ENCODE peak calls at places on chromosome 5, in five cellular contexts. J, T, O, V and K are unnamed samples.

GRCh38 chr5:137186759-137187461 is 312.2 kb downstream of the SPOCK1 start:
- ATAC-seq in T (no peak), J (no peak), O (no peak), V (no peak), K (peak; percentile 85)

GRCh38 chr5:9851458-9851857 is 221.3 kb upstream of the TAS2R1 start:
- ATAC-seq in V (no peak), T (no peak), J (peak; percentile 44), O (peak; percentile 81), K (no peak)

GRCh38 chr5:139121120-139121519 is 77.0 kb downstream of the SIL1 start:
- ATAC-seq in T (no peak), J (no peak), V (no peak), O (no peak), K (no peak)

GRCh38 chr5:89722538-89722937 is 687.0 kb downstream of the CETN3 start:
- ATAC-seq in O (no peak), V (no peak), T (no peak), J (no peak), K (no peak)

GRCh38 chr5:133265720-133266575 is 214.1 kb downstream of the HSPA4 start:
- ATAC-seq in O (peak; percentile 74), J (no peak), T (peak; percentile 82), V (no peak), K (no peak)

GRCh38 chr5:93249651-93250289 is 331.2 kb downstream of the NR2F1-AS1 start:
- ATAC-seq in V (no peak), J (peak; percentile 75), O (no peak), T (no peak), K (no peak)

GRCh38 chr5:157486861-157487260 is 26.8 kb downstream of the NIPAL4 start:
- ATAC-seq in T (peak; percentile 55), V (no peak), O (peak; percentile 19), J (peak; percentile 30), K (no peak)

GRCh38 chr5:145855842-145856267 is 17.0 kb downstream of the GRXCR2 start:
- ATAC-seq in V (peak; percentile 12), J (no peak), O (peak; percentile 74), T (no peak), K (peak; percentile 17)

GRCh38 chr5:31639488-31640011 is 619 bp downstream of the PDZD2 start:
- ATAC-seq in T (no peak), O (peak; percentile 10), J (no peak), V (no peak), K (peak; percentile 1)

GRCh38 chr5:41457942-41458341 is 52.5 kb downstream of the PLCXD3 start:
- ATAC-seq in J (no peak), O (no peak), V (no peak), T (no peak), K (no peak)

GRCh38 chr5:71865665-71866320 is 146.7 kb downstream of the CARTPT start:
- ATAC-seq in O (no peak), T (no peak), V (no peak), J (no peak), K (peak; percentile 8)

GRCh38 chr5:135974019-135974600 is 19.3 kb upstream of the LECT2 start:
- ATAC-seq in T (no peak), V (no peak), J (no peak), O (peak; percentile 53), K (no peak)

GRCh38 chr5:96120120-96120519 is 158.5 kb upstream of the ELL2 start:
- ATAC-seq in T (no peak), V (no peak), J (no peak), O (no peak), K (no peak)

GRCh38 chr5:89071101-89071940 is 188.3 kb upstream of the MEF2C start:
- ATAC-seq in J (no peak), V (no peak), O (no peak), T (peak; percentile 92), K (no peak)

GRCh38 chr5:16492398-16493175 is 27.0 kb upstream of the ZNF622 start:
- ATAC-seq in J (no peak), V (peak; percentile 85), O (no peak), T (no peak), K (peak; percentile 77)

GRCh38 chr5:125668904-125669303 is 754.3 kb upstream of the GRAMD2B start:
- ATAC-seq in T (no peak), V (no peak), J (no peak), O (no peak), K (no peak)

GRCh38 chr5:138439537-138440225 is 824 bp downstream of the REEP2 start:
- ATAC-seq in J (peak; percentile 11), O (peak; percentile 62), V (peak; percentile 35), T (peak; percentile 29), K (peak; percentile 21)

GRCh38 chr5:160432188-160432587 is 10.5 kb downstream of the PTTG1 start:
- ATAC-seq in O (no peak), T (peak; percentile 23), J (peak; percentile 32), V (no peak), K (no peak)

GRCh38 chr5:135246605-135246922 is 152.5 kb downstream of the MACROH2A1 start:
- ATAC-seq in T (no peak), O (no peak), J (peak; percentile 74), V (peak; percentile 1), K (no peak)

GRCh38 chr5:75461679-75462078 is 49.8 kb downstream of the CERT1 start:
- ATAC-seq in J (no peak), T (peak; percentile 59), O (no peak), V (no peak), K (no peak)

GRCh38 chr5:137834498-137834897 is 33.2 kb upstream of the MYOT start:
- ATAC-seq in V (no peak), J (no peak), T (no peak), O (no peak), K (no peak)

GRCh38 chr5:127647361-127647958 is 1.4 kb upstream of the CTXN3 start:
- ATAC-seq in J (no peak), T (no peak), V (no peak), O (no peak), K (peak; percentile 54)

GRCh38 chr5:173475780-173476179 is 140.7 kb downstream of the BOD1 start:
- ATAC-seq in O (no peak), T (no peak), J (no peak), V (no peak), K (no peak)

GRCh38 chr5:172438304-172438652 is 16.0 kb downstream of the SH3PXD2B start:
- ATAC-seq in J (no peak), O (peak; percentile 43), T (no peak), V (no peak), K (peak; percentile 38)

GRCh38 chr5:19322716-19323485 is 665.1 kb downstream of the CDH18 start:
- ATAC-seq in V (no peak), J (no peak), T (peak; percentile 65), O (no peak), K (peak; percentile 48)

GRCh38 chr5:15646351-15646750 is 146.4 kb downstream of the FBXL7 start:
- ATAC-seq in J (no peak), V (no peak), O (no peak), T (no peak), K (no peak)

GRCh38 chr5:56422060-56422762 is 189.1 kb upstream of the ANKRD55 start:
- ATAC-seq in T (no peak), V (peak; percentile 93), O (no peak), J (peak; percentile 60), K (no peak)

GRCh38 chr5:84578226-84578625 is 193.5 kb upstream of the EDIL3 start:
- ATAC-seq in T (no peak), O (no peak), V (no peak), J (no peak), K (no peak)

GRCh38 chr5:138833726-138834480 is 41.2 kb downstream of the LRRTM2 start:
- ATAC-seq in T (no peak), O (no peak), J (no peak), V (no peak), K (no peak)

GRCh38 chr5:68441309-68441708 is 225.8 kb downstream of the PIK3R1 start:
- ATAC-seq in T (peak; percentile 77), J (no peak), O (no peak), V (no peak), K (no peak)

GRCh38 chr5:180330810-180331646 is 22.1 kb downstream of the GFPT2 start:
- ATAC-seq in T (no peak), O (no peak), J (peak; percentile 56), V (peak; percentile 62), K (peak; percentile 90)
- TF ChIP-seq POLR2AphosphoS5 in T (no peak), O (no peak), J (peak; percentile 28), V (peak; percentile 62), K (peak; percentile 82)

DNA sequence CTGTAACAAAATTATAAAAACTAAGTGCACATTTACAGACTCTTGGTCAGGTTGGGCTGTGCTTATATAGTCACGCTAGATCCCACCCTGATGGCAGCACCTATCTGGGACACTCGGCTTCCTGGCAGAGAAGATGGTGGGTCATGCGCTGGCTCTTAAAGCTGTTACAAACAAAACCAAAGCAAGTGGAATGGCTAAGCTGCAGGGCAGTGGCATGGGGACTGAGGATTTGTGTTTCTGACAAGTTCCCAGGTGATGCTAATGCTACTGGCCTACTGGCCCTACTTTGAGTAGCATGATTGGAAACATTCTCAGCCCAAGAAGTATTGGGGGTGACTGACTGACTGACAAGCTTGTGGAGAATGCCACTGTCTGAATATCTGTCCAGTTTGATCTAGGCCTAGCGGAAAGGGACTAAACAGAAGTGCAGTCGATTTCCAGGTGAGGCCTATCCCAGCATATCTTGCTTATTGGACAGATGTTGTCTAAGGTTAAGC is 8.3 kb downstream of the BTF3 start:
- ATAC-seq in J (peak; percentile 57), V (no peak), O (peak; percentile 63), T (peak; percentile 30), K (no peak)
- H3K27ac ChIP-seq in J (no peak overlapping the region), V (peak overlapping the region; percentile 34), O (no peak overlapping the region), T (no peak overlapping the region), K (no peak overlapping the region)

DNA sequence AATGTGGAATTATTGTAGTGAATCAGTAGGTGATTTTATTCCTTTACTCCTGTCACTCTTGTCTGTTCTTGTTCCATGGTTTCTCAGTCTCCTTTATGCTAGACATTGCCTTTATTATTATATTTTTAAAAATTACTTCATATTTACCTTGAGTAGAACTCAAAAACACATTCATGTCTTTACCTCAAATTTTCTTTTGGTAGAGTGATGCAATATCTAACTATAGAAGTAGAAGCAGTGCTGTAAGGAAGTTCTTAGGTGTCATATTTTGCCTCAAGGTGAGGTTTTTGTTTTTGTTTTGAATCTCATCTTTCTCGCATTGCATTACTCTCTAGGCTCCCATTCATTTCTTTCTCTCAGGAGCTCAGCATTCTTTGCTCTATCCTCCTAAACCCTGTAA is 12.2 kb downstream of the IPO11 start:
- ATAC-seq in J (no peak), O (no peak), V (no peak), T (no peak), K (no peak)
- TF ChIP-seq POLR2A in J (no peak), O (no peak), V (no peak), T (no peak), K (no peak)

GRCh38 chr5:1471240-1471853 is 26.1 kb upstream of the SLC6A3 start:
- ATAC-seq in J (no peak), T (no peak), O (peak; percentile 16), V (no peak), K (no peak)

GRCh38 chr5:1472964-1473628 is 27.9 kb upstream of the SLC6A3 start:
- ATAC-seq in O (no peak), J (no peak), V (no peak), T (no peak), K (no peak)

GRCh38 chr5:1468629-1469527 is 23.6 kb upstream of the SLC6A3 start:
- ATAC-seq in J (peak; percentile 26), T (no peak), O (peak; percentile 6), V (no peak), K (no peak)

GRCh38 chr5:1471997-1472963 is 27.0 kb upstream of the SLC6A3 start:
- ATAC-seq in T (no peak), O (no peak), J (no peak), V (no peak), K (no peak)

DNA sequence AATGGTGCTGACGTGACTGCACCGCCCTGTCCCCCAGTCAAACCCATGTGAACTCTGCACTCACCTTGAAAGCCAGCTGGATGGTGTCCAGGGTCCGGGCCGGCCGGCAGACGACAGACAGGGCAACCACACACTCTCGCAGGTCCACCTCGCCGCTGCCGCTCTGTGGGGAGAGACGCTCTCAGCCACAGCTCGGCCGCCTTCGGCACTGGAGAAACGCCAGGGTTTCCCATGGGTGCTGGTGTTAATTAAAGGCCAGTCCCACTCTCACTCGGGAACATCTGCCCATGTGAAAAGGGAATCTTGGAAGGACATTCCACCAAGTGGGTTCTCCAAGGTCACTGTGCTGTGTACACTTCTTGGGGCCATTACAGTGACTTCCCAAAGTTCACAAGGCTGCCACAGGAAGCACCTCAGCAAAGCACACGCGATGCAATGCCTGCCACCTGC is 25.5 kb upstream of the SLC6A3 start:
- ATAC-seq in O (peak; percentile 79), J (no peak), T (no peak), V (no peak), K (no peak)
- TF ChIP-seq POLR2AphosphoS5 in O (no peak), J (no peak), T (no peak), V (no peak), K (no peak)